ENCODE peak calls at places on chromosome 20, in eight cellular contexts. W is Panc1; Z is astrocyte; F is fibroblast of the aortic adventitia; H is mammary epithelial cell; J is CD8-positive, alpha-beta T cell; U is AG10803; V is heart left ventricle. L is an unnamed sample.

GRCh38 chr20:18276821-18277220 is 11.5 kb upstream of the ZNF133 start:
- DNase-seq in Z (peak), F (peak), W (peak), U (peak), J (peak), V (peak), H (peak), L (peak)

GRCh38 chr20:51425347-51426106 is 117.0 kb downstream of the NFATC2 start:
- DNase-seq in V (no peak), J (no peak), W (no peak), F (no peak), U (no peak), Z (no peak), H (no peak), L (no peak)

GRCh38 chr20:35226775-35227681 is 538 bp downstream of the MMP24 start:
- DNase-seq in V (peak), J (peak), H (peak), W (no peak), U (peak), Z (peak), F (peak), L (peak)

GRCh38 chr20:52998268-52998667 is 26.1 kb downstream of the TSHZ2 start:
- DNase-seq in F (no peak), V (no peak), H (no peak), Z (no peak), W (no peak), U (no peak), J (no peak), L (no peak)

GRCh38 chr20:53623454-53624206 is 30.0 kb upstream of the ZNF217 start:
- DNase-seq in F (peak), H (peak), J (no peak), Z (peak), W (peak), U (peak), V (peak), L (peak)

GRCh38 chr20:33162753-33163152 is 5.2 kb upstream of the BPIFA2 start:
- DNase-seq in H (no peak), V (no peak), F (no peak), J (no peak), Z (no peak), W (no peak), U (no peak), L (no peak)

GRCh38 chr20:45338121-45339030 is 9.8 kb downstream of the SDC4 start:
- DNase-seq in H (no peak), Z (no peak), W (no peak), U (peak), J (no peak), V (no peak), F (no peak), L (peak)

GRCh38 chr20:46220808-46221207 is 87.5 kb downstream of the CDH22 start:
- DNase-seq in F (no peak), U (no peak), H (no peak), Z (no peak), J (no peak), W (no peak), V (no peak), L (no peak)

GRCh38 chr20:41395669-41396664 is 29.3 kb upstream of the EMILIN3 start:
- DNase-seq in F (no peak), H (no peak), Z (no peak), V (peak), W (no peak), U (no peak), J (no peak), L (no peak)

GRCh38 chr20:62266340-62266739 is 28.0 kb downstream of the OSBPL2 start:
- DNase-seq in H (no peak), W (no peak), V (no peak), J (no peak), F (no peak), U (no peak), Z (no peak), L (peak)

GRCh38 chr20:47686545-47686944 is 98.7 kb downstream of the SULF2 start:
- DNase-seq in Z (peak), U (peak), F (no peak), W (no peak), J (no peak), V (no peak), H (no peak), L (peak)

GRCh38 chr20:47493175-47493953 is 8.3 kb upstream of the NCOA3 start:
- DNase-seq in H (peak), F (peak), W (no peak), J (no peak), V (peak), U (peak), Z (peak), L (peak)

GRCh38 chr20:32968833-32969241 is 35.4 kb downstream of the SUN5 start:
- DNase-seq in V (peak), W (no peak), Z (no peak), J (no peak), U (no peak), H (no peak), F (no peak), L (peak)

GRCh38 chr20:58995461-58996225 is 11.4 kb downstream of the CTSZ start:
- DNase-seq in U (no peak), W (no peak), H (peak), J (no peak), Z (no peak), F (no peak), V (no peak), L (no peak)

GRCh38 chr20:17680128-17680835 is 1.8 kb downstream of the RRBP1 start:
- DNase-seq in U (peak), V (peak), H (peak), J (no peak), F (peak), Z (peak), W (peak), L (peak)

GRCh38 chr20:54132612-54133433 is 41.0 kb downstream of the CYP24A1 start:
- DNase-seq in W (peak), F (peak), V (no peak), J (no peak), U (peak), H (peak), Z (peak), L (peak)

GRCh38 chr20:39874049-39874893 is 814.8 kb downstream of the MAFB start:
- DNase-seq in F (peak), W (peak), H (peak), U (peak), V (peak), J (no peak), Z (peak), L (peak)

GRCh38 chr20:59648720-59649119 is 44.4 kb downstream of the PHACTR3 start:
- DNase-seq in Z (no peak), W (no peak), J (no peak), U (no peak), V (no peak), F (no peak), H (no peak), L (no peak)

GRCh38 chr20:43563429-43563828 is 4.6 kb downstream of the SGK2 start:
- DNase-seq in J (no peak), Z (no peak), H (no peak), V (no peak), U (no peak), F (peak), W (no peak), L (peak)

GRCh38 chr20:43205699-43206098 is 16.0 kb upstream of the PTPRT start:
- DNase-seq in W (no peak), F (no peak), Z (no peak), H (no peak), J (no peak), U (no peak), V (no peak), L (no peak)

GRCh38 chr20:21609221-21609620 is 95.4 kb upstream of the NKX2-2 start:
- DNase-seq in U (peak), J (no peak), H (peak), V (no peak), W (no peak), F (no peak), Z (no peak), L (no peak)

GRCh38 chr20:61570796-61571195 is 318.7 kb downstream of the CDH4 start:
- DNase-seq in H (no peak), F (no peak), J (no peak), V (no peak), Z (no peak), W (no peak), U (no peak), L (no peak)

GRCh38 chr20:44632103-44632752 is 19.3 kb downstream of the ADA start:
- DNase-seq in Z (no peak), J (no peak), F (no peak), W (no peak), V (no peak), H (no peak), U (no peak), L (no peak)

GRCh38 chr20:41905186-41905585 is 287.0 kb upstream of the CHD6 start:
- DNase-seq in J (no peak), W (no peak), U (no peak), F (no peak), Z (no peak), H (no peak), V (no peak), L (no peak)

GRCh38 chr20:54207743-54208491 is at the start of gene PFDN4:
- DNase-seq in F (peak), J (peak), Z (peak), W (peak), H (peak), U (peak), V (peak), L (peak)

GRCh38 chr20:46148313-46149213 is 30.4 kb downstream of the CD40 start:
- DNase-seq in W (no peak), U (no peak), Z (no peak), H (no peak), V (no peak), J (no peak), F (no peak), L (no peak)

GRCh38 chr20:57831992-57832585 is 122.3 kb upstream of the PMEPA1 start:
- DNase-seq in F (no peak), H (no peak), Z (no peak), J (no peak), V (no peak), U (no peak), W (no peak), L (no peak)

GRCh38 chr20:21569586-21569985 is 55.7 kb upstream of the NKX2-2 start:
- DNase-seq in F (no peak), Z (no peak), V (no peak), J (no peak), H (no peak), U (no peak), W (no peak), L (no peak)

GRCh38 chr20:1050440-1050839 is 48.3 kb upstream of the RSPO4 start:
- DNase-seq in W (no peak), Z (no peak), J (no peak), V (no peak), U (no peak), F (no peak), H (no peak), L (no peak)

GRCh38 chr20:44208165-44208564 is 2.4 kb downstream of the OSER1 start:
- DNase-seq in H (no peak), J (no peak), W (no peak), U (no peak), V (no peak), F (no peak), Z (no peak), L (no peak)

GRCh38 chr20:62587757-62588402 is 54.4 kb upstream of the SLCO4A1 start:
- DNase-seq in F (peak), Z (peak), W (no peak), J (no peak), V (no peak), U (peak), H (no peak), L (peak)

GRCh38 chr20:23192469-23192868 is 106.3 kb upstream of the CD93 start:
- DNase-seq in J (no peak), V (no peak), F (no peak), H (no peak), U (no peak), Z (no peak), W (no peak), L (no peak)

GRCh38 chr20:61758556-61759200 is 307.0 kb downstream of the TAF4 start:
- DNase-seq in J (no peak), W (no peak), F (no peak), Z (no peak), H (no peak), U (no peak), V (no peak), L (no peak)

GRCh38 chr20:46665602-46666001 is 14.3 kb upstream of the SLC13A3 start:
- DNase-seq in U (no peak), Z (no peak), W (no peak), H (no peak), J (no peak), F (no peak), V (no peak), L (no peak)

DNA sequence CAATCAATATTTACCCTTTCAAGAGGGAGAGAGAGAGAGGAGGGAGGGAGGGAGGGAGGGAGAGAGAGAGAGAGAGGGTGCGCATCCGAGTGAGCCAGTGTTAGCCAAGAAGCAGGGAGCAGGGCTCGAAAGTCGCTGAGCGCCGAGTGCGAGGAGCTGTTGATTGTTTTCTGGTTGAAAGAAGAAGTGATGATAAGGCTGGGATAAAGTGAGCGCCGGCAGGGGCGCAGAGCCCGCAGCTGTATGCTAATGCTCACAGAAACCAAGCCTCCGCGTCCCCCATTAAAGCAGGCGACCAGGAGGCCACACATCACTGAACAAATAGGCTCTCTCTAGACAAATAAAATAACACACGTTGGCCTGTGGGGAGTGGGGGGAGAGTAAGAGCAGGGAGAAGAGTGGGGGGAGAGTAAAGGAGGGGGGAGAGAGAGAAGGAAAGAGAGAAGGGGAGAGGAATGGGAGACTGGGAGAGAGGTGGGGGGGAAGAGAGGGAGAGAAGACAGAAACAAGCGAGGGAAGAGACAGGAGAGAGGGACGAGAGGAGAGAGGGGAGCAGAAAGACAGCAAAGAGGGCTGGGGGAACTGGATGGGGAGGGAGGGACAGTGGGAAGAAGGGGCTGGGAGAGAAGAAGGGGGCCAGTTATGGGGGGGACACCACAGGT is 5.0 kb upstream of the INSM1 start:
- DNase-seq in Z (no peak), U (no peak), F (no peak), J (no peak), V (no peak), H (no peak), W (no peak), L (no peak)
- H3K4me3 ChIP-seq in Z (no peak), U (no peak), F (no peak), J (no peak), V (no peak), H (no peak), W (no peak), L (no peak)

GRCh38 chr20:63706852-63707557 is 771 bp downstream of the ARFRP1 start:
- DNase-seq in F (peak), V (peak), U (peak), H (peak), J (no peak), Z (no peak), W (no peak), L (peak)
- TF ChIP-seq CTCF in F (peak), V (no peak), U (peak), H (peak), J (peak), Z (peak), W (no peak), L (peak)

DNA sequence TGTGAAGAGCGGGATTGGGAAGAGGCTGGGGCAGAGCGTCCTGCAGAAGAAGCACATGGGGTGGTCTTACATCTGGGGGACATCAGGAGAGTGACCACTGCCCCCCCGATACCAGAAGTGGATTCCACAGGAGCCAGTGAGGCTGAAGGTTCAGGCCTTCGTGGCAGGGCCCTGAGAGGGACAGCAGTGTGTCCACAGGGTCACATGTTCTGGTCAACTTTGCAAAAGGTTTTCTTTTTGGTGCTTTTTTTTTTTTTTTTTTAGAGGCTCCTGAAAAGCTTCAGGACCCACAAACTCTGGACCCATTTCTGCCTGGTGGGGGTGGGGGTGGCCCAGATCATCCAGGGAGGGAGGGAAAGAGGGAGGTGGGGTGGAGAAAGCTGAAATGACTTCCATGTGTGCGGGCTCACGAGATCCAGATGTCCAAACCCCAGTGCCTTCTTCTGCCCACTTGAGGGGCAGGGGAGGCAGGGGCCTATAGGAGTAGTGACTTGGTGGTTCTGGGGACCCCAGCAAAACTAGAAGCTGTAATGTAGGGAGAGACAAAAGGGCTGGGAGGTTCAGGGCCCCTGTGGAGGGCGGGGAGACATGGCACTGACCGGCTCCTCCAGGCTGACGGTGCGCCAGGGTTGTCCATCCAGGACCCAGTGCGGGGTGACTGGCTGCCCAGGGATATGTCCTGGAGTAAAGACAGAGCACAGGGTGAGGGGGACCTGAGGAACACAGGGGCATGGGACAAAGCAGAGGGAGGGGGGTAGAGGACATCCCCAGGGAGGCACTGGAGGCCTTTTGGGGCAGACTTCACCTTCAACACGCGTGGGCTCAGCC is 2.7 kb downstream of the ADAM33 start:
- DNase-seq in W (no peak), F (peak), U (peak), Z (no peak), V (no peak), H (no peak), J (no peak), L (peak)
- H3K4me3 ChIP-seq in W (no peak), F (peak), U (peak), Z (no peak), V (no peak), H (no peak), J (no peak), L (peak)

GRCh38 chr20:10978019-10978702 is 304.4 kb upstream of the JAG1 start:
- DNase-seq in V (no peak), H (no peak), W (no peak), Z (no peak), F (no peak), U (no peak), J (no peak), L (no peak)

GRCh38 chr20:10971096-10971495 is 297.3 kb upstream of the JAG1 start:
- DNase-seq in H (peak), U (no peak), J (no peak), V (no peak), W (no peak), Z (peak), F (peak), L (no peak)

GRCh38 chr20:10970109-10970508 is 296.3 kb upstream of the JAG1 start:
- DNase-seq in H (peak), V (no peak), J (no peak), W (no peak), F (peak), Z (peak), U (no peak), L (no peak)

GRCh38 chr20:10972219-10972860 is 298.5 kb upstream of the JAG1 start:
- DNase-seq in V (no peak), H (no peak), W (no peak), U (no peak), F (no peak), J (no peak), Z (no peak), L (no peak)
- TF ChIP-seq CTCF in V (no peak), H (peak), W (no peak), U (peak), F (no peak), J (no peak), Z (no peak), L (no peak)

GRCh38 chr20:37520417-37520751 is 666 bp upstream of the NNAT start:
- DNase-seq in U (no peak), F (no peak), H (no peak), J (no peak), W (no peak), V (no peak), Z (no peak), L (no peak)
- H3K4me3 ChIP-seq in U (no peak), F (no peak), H (no peak), J (no peak), W (no peak), V (no peak), Z (no peak), L (no peak)

L was measured in fibroblast of mammary gland.